ENCODE peak calls at places on chromosomes 7 and 10, in ten cellular contexts. One of them, this sample, is unnamed.

GRCh38 chr10:73920084-73920483 is 9.2 kb downstream of the PLAU start:
- DNase-seq in ovary: peak
- DNase-seq in heart left ventricle: peak
- DNase-seq in astrocyte of the spinal cord: no peak
- DNase-seq in AG04449: no peak
- DNase-seq in neural progenitor cell: no peak
- DNase-seq in CD8-positive, alpha-beta memory T cell: peak
- DNase-seq in BE2C: no peak
- DNase-seq in esophagus squamous epithelium: no peak
- DNase-seq in spleen: no peak
- DNase-seq in this sample: no peak

GRCh38 chr7:37961251-37961650 is 40.8 kb downstream of the EPDR1 start:
- DNase-seq in AG04449: no peak
- DNase-seq in astrocyte of the spinal cord: no peak
- DNase-seq in BE2C: no peak
- DNase-seq in neural progenitor cell: no peak
- DNase-seq in CD8-positive, alpha-beta memory T cell: no peak
- DNase-seq in heart left ventricle: no peak
- DNase-seq in ovary: no peak
- DNase-seq in esophagus squamous epithelium: no peak
- DNase-seq in spleen: no peak
- DNase-seq in this sample: no peak

GRCh38 chr7:107592361-107593024 is 12.4 kb downstream of the BCAP29 start:
- DNase-seq in AG04449: peak
- DNase-seq in spleen: no peak
- DNase-seq in esophagus squamous epithelium: no peak
- DNase-seq in astrocyte of the spinal cord: no peak
- DNase-seq in CD8-positive, alpha-beta memory T cell: no peak
- DNase-seq in neural progenitor cell: no peak
- DNase-seq in ovary: no peak
- DNase-seq in BE2C: no peak
- DNase-seq in heart left ventricle: no peak
- DNase-seq in this sample: peak

GRCh38 chr10:5497948-5498730 is 1.2 kb downstream of the CALML5 start:
- DNase-seq in neural progenitor cell: no peak
- DNase-seq in AG04449: no peak
- DNase-seq in astrocyte of the spinal cord: no peak
- DNase-seq in CD8-positive, alpha-beta memory T cell: no peak
- DNase-seq in spleen: no peak
- DNase-seq in ovary: no peak
- DNase-seq in esophagus squamous epithelium: no peak
- DNase-seq in heart left ventricle: no peak
- DNase-seq in BE2C: no peak
- DNase-seq in this sample: no peak

GRCh38 chr7:41313171-41313570 is 389.7 kb downstream of the INHBA start:
- DNase-seq in ovary: no peak
- DNase-seq in CD8-positive, alpha-beta memory T cell: no peak
- DNase-seq in neural progenitor cell: no peak
- DNase-seq in BE2C: no peak
- DNase-seq in heart left ventricle: no peak
- DNase-seq in AG04449: no peak
- DNase-seq in spleen: no peak
- DNase-seq in esophagus squamous epithelium: no peak
- DNase-seq in astrocyte of the spinal cord: no peak
- DNase-seq in this sample: no peak

GRCh38 chr7:90345016-90345415 is 1.5 kb upstream of the GTPBP10 start:
- DNase-seq in astrocyte of the spinal cord: no peak
- DNase-seq in neural progenitor cell: no peak
- DNase-seq in esophagus squamous epithelium: no peak
- DNase-seq in BE2C: no peak
- DNase-seq in spleen: no peak
- DNase-seq in CD8-positive, alpha-beta memory T cell: no peak
- DNase-seq in ovary: no peak
- DNase-seq in AG04449: no peak
- DNase-seq in heart left ventricle: no peak
- DNase-seq in this sample: no peak

GRCh38 chr10:30645340-30645827 is 15.8 kb upstream of the LYZL2 start:
- DNase-seq in astrocyte of the spinal cord: peak
- DNase-seq in esophagus squamous epithelium: no peak
- DNase-seq in CD8-positive, alpha-beta memory T cell: no peak
- DNase-seq in ovary: no peak
- DNase-seq in spleen: no peak
- DNase-seq in heart left ventricle: no peak
- DNase-seq in neural progenitor cell: peak
- DNase-seq in BE2C: peak
- DNase-seq in AG04449: no peak
- DNase-seq in this sample: no peak

GRCh38 chr10:97463363-97464132 is 17.6 kb downstream of the ZDHHC16 start:
- DNase-seq in astrocyte of the spinal cord: peak
- DNase-seq in esophagus squamous epithelium: no peak
- DNase-seq in ovary: peak
- DNase-seq in AG04449: no peak
- DNase-seq in neural progenitor cell: peak
- DNase-seq in BE2C: peak
- DNase-seq in heart left ventricle: no peak
- DNase-seq in CD8-positive, alpha-beta memory T cell: peak
- DNase-seq in spleen: no peak
- DNase-seq in this sample: no peak

GRCh38 chr7:137943132-137943551 is 58.7 kb downstream of the CREB3L2 start:
- DNase-seq in neural progenitor cell: no peak
- DNase-seq in AG04449: no peak
- DNase-seq in heart left ventricle: no peak
- DNase-seq in CD8-positive, alpha-beta memory T cell: no peak
- DNase-seq in esophagus squamous epithelium: no peak
- DNase-seq in astrocyte of the spinal cord: peak
- DNase-seq in ovary: peak
- DNase-seq in spleen: no peak
- DNase-seq in BE2C: no peak
- DNase-seq in this sample: peak

GRCh38 chr10:124544711-124545110 is 83.1 kb downstream of the LHPP start:
- DNase-seq in neural progenitor cell: no peak
- DNase-seq in heart left ventricle: no peak
- DNase-seq in spleen: no peak
- DNase-seq in AG04449: no peak
- DNase-seq in esophagus squamous epithelium: no peak
- DNase-seq in ovary: no peak
- DNase-seq in astrocyte of the spinal cord: no peak
- DNase-seq in CD8-positive, alpha-beta memory T cell: no peak
- DNase-seq in BE2C: no peak
- DNase-seq in this sample: no peak

GRCh38 chr10:79390551-79391229 is 43.4 kb downstream of the PPIF start:
- DNase-seq in AG04449: no peak
- DNase-seq in BE2C: no peak
- DNase-seq in CD8-positive, alpha-beta memory T cell: no peak
- DNase-seq in esophagus squamous epithelium: no peak
- DNase-seq in ovary: peak
- DNase-seq in astrocyte of the spinal cord: no peak
- DNase-seq in spleen: peak
- DNase-seq in heart left ventricle: peak
- DNase-seq in neural progenitor cell: no peak
- DNase-seq in this sample: no peak

GRCh38 chr10:58645762-58646161 is 133.1 kb downstream of the BICC1 start:
- DNase-seq in esophagus squamous epithelium: no peak
- DNase-seq in spleen: no peak
- DNase-seq in astrocyte of the spinal cord: peak
- DNase-seq in heart left ventricle: no peak
- DNase-seq in ovary: no peak
- DNase-seq in BE2C: no peak
- DNase-seq in neural progenitor cell: no peak
- DNase-seq in CD8-positive, alpha-beta memory T cell: no peak
- DNase-seq in AG04449: no peak
- DNase-seq in this sample: no peak

GRCh38 chr10:58651040-58651439 is 138.4 kb downstream of the BICC1 start:
- DNase-seq in AG04449: no peak
- DNase-seq in astrocyte of the spinal cord: peak
- DNase-seq in heart left ventricle: no peak
- DNase-seq in esophagus squamous epithelium: no peak
- DNase-seq in spleen: no peak
- DNase-seq in BE2C: peak
- DNase-seq in neural progenitor cell: no peak
- DNase-seq in CD8-positive, alpha-beta memory T cell: no peak
- DNase-seq in ovary: peak
- DNase-seq in this sample: no peak

GRCh38 chr10:58647770-58648169 is 135.1 kb downstream of the BICC1 start:
- DNase-seq in neural progenitor cell: no peak
- DNase-seq in ovary: no peak
- DNase-seq in CD8-positive, alpha-beta memory T cell: no peak
- DNase-seq in AG04449: no peak
- DNase-seq in BE2C: no peak
- DNase-seq in spleen: no peak
- DNase-seq in esophagus squamous epithelium: no peak
- DNase-seq in heart left ventricle: no peak
- DNase-seq in astrocyte of the spinal cord: no peak
- DNase-seq in this sample: no peak

GRCh38 chr10:58644311-58644710 is 131.6 kb downstream of the BICC1 start:
- DNase-seq in ovary: no peak
- DNase-seq in spleen: no peak
- DNase-seq in neural progenitor cell: no peak
- DNase-seq in esophagus squamous epithelium: no peak
- DNase-seq in BE2C: peak
- DNase-seq in CD8-positive, alpha-beta memory T cell: no peak
- DNase-seq in heart left ventricle: no peak
- DNase-seq in AG04449: no peak
- DNase-seq in astrocyte of the spinal cord: no peak
- DNase-seq in this sample: no peak

DNA sequence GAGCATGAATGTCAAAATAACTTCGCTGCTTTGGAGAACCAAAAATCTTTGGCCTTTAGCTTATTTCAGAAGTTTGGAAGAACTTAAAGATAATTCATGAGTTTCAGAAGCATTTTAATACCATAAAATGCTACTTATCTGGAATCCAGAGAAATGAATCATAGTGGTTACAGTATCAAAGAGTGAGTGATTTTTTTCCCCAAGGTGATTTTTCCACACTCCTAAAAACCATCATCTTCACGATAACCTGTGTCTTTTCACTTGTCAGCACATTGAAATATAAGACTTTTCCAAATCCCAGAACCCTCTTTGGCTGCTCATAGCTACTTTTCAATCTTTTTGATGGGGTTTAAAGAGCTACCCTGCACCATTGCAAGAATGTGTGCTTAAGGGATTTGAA is 134.7 kb downstream of the BICC1 start:
- DNase-seq in spleen: no peak
- DNase-seq in AG04449: no peak
- DNase-seq in astrocyte of the spinal cord: no peak
- DNase-seq in esophagus squamous epithelium: no peak
- DNase-seq in BE2C: no peak
- DNase-seq in CD8-positive, alpha-beta memory T cell: no peak
- DNase-seq in ovary: no peak
- DNase-seq in heart left ventricle: no peak
- DNase-seq in neural progenitor cell: no peak
- DNase-seq in this sample: no peak
- H3K4me3 ChIP-seq in spleen: no peak
- H3K4me3 ChIP-seq in AG04449: no peak
- H3K4me3 ChIP-seq in astrocyte of the spinal cord: no peak
- H3K4me3 ChIP-seq in esophagus squamous epithelium: no peak
- H3K4me3 ChIP-seq in BE2C: no peak
- H3K4me3 ChIP-seq in CD8-positive, alpha-beta memory T cell: no peak
- H3K4me3 ChIP-seq in ovary: no peak
- H3K4me3 ChIP-seq in heart left ventricle: no peak
- H3K4me3 ChIP-seq in neural progenitor cell: no peak
- H3K4me3 ChIP-seq in this sample: no peak

GRCh38 chr10:82981137-82981723 is 1106.2 kb downstream of the NRG3 start:
- DNase-seq in BE2C: peak
- DNase-seq in esophagus squamous epithelium: no peak
- DNase-seq in heart left ventricle: no peak
- DNase-seq in neural progenitor cell: no peak
- DNase-seq in spleen: no peak
- DNase-seq in ovary: no peak
- DNase-seq in AG04449: peak
- DNase-seq in astrocyte of the spinal cord: peak
- DNase-seq in CD8-positive, alpha-beta memory T cell: no peak
- DNase-seq in this sample: peak

GRCh38 chr10:82982110-82982608 is 1107.2 kb downstream of the NRG3 start:
- DNase-seq in neural progenitor cell: no peak
- DNase-seq in esophagus squamous epithelium: no peak
- DNase-seq in ovary: no peak
- DNase-seq in AG04449: peak
- DNase-seq in heart left ventricle: no peak
- DNase-seq in spleen: no peak
- DNase-seq in CD8-positive, alpha-beta memory T cell: no peak
- DNase-seq in astrocyte of the spinal cord: peak
- DNase-seq in BE2C: no peak
- DNase-seq in this sample: peak

GRCh38 chr10:82980321-82980720 is 1105.3 kb downstream of the NRG3 start:
- DNase-seq in neural progenitor cell: no peak
- DNase-seq in CD8-positive, alpha-beta memory T cell: no peak
- DNase-seq in astrocyte of the spinal cord: peak
- DNase-seq in ovary: no peak
- DNase-seq in AG04449: no peak
- DNase-seq in heart left ventricle: no peak
- DNase-seq in BE2C: peak
- DNase-seq in esophagus squamous epithelium: no peak
- DNase-seq in spleen: no peak
- DNase-seq in this sample: no peak

GRCh38 chr10:82986216-82986615 is 1111.2 kb downstream of the NRG3 start:
- DNase-seq in esophagus squamous epithelium: no peak
- DNase-seq in spleen: no peak
- DNase-seq in ovary: no peak
- DNase-seq in BE2C: no peak
- DNase-seq in CD8-positive, alpha-beta memory T cell: no peak
- DNase-seq in AG04449: no peak
- DNase-seq in heart left ventricle: no peak
- DNase-seq in astrocyte of the spinal cord: no peak
- DNase-seq in neural progenitor cell: no peak
- DNase-seq in this sample: no peak
- H3K4me3 ChIP-seq in esophagus squamous epithelium: no peak
- H3K4me3 ChIP-seq in spleen: no peak
- H3K4me3 ChIP-seq in ovary: no peak
- H3K4me3 ChIP-seq in BE2C: no peak
- H3K4me3 ChIP-seq in CD8-positive, alpha-beta memory T cell: no peak
- H3K4me3 ChIP-seq in AG04449: no peak
- H3K4me3 ChIP-seq in heart left ventricle: no peak
- H3K4me3 ChIP-seq in astrocyte of the spinal cord: no peak
- H3K4me3 ChIP-seq in neural progenitor cell: no peak
- H3K4me3 ChIP-seq in this sample: no peak

DNA sequence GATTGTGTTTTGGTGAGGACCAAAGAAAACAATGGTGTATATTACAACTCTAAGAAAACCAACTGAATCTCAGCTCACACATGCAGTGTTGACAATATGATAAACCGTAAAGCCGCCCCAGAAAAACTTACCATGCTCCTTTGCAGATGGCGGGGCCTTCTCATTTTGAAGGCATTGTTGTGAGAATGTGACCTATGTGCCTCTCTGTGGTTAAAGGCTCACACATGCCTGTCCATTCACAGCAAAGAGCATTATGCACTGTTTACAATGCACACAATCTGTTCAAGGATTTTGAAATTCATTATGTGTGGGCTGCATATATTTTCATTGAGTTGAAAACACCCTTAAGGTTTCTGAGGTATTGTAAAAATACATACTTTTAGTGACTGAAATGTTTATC is 334.1 kb downstream of the ARL4A start:
- DNase-seq in spleen: no peak
- DNase-seq in ovary: no peak
- DNase-seq in AG04449: no peak
- DNase-seq in neural progenitor cell: no peak
- DNase-seq in heart left ventricle: no peak
- DNase-seq in esophagus squamous epithelium: no peak
- DNase-seq in astrocyte of the spinal cord: peak
- DNase-seq in CD8-positive, alpha-beta memory T cell: no peak
- DNase-seq in BE2C: no peak
- DNase-seq in this sample: no peak
- H3K4me3 ChIP-seq in spleen: no peak
- H3K4me3 ChIP-seq in ovary: no peak
- H3K4me3 ChIP-seq in AG04449: no peak
- H3K4me3 ChIP-seq in neural progenitor cell: no peak
- H3K4me3 ChIP-seq in heart left ventricle: no peak
- H3K4me3 ChIP-seq in esophagus squamous epithelium: no peak
- H3K4me3 ChIP-seq in astrocyte of the spinal cord: no peak
- H3K4me3 ChIP-seq in CD8-positive, alpha-beta memory T cell: no peak
- H3K4me3 ChIP-seq in BE2C: no peak
- H3K4me3 ChIP-seq in this sample: no peak

GRCh38 chr7:12769464-12769863 is 82.0 kb downstream of the ARL4A start:
- DNase-seq in heart left ventricle: no peak
- DNase-seq in BE2C: no peak
- DNase-seq in spleen: no peak
- DNase-seq in CD8-positive, alpha-beta memory T cell: no peak
- DNase-seq in neural progenitor cell: no peak
- DNase-seq in AG04449: no peak
- DNase-seq in esophagus squamous epithelium: no peak
- DNase-seq in astrocyte of the spinal cord: no peak
- DNase-seq in ovary: no peak
- DNase-seq in this sample: no peak
- H3K4me3 ChIP-seq in heart left ventricle: no peak
- H3K4me3 ChIP-seq in BE2C: no peak
- H3K4me3 ChIP-seq in spleen: no peak
- H3K4me3 ChIP-seq in CD8-positive, alpha-beta memory T cell: no peak
- H3K4me3 ChIP-seq in neural progenitor cell: no peak
- H3K4me3 ChIP-seq in AG04449: no peak
- H3K4me3 ChIP-seq in esophagus squamous epithelium: no peak
- H3K4me3 ChIP-seq in astrocyte of the spinal cord: no peak
- H3K4me3 ChIP-seq in ovary: no peak
- H3K4me3 ChIP-seq in this sample: no peak